ENCODE peak calls at places on chromosomes 6 and 20, in ten cellular contexts. One of them, this sample, is unnamed. For H3K4me1, the result is how much of the 10 kb centered on the place peaks cover.

GRCh38 chr6:36754582-36755434 is 57.2 kb downstream of the RAB44 start:
- DNase-seq in SJSA1: no peak
- DNase-seq in heart right ventricle: no peak
- DNase-seq in GM23338: no peak
- DNase-seq in Peyer's patch: no peak
- DNase-seq in left lung: no peak
- DNase-seq in keratinocyte: no peak
- DNase-seq in HepG2: no peak
- DNase-seq in cardiac muscle cell: no peak
- DNase-seq in ovary: no peak
- DNase-seq in this sample: no peak

GRCh38 chr6:39362487-39362865 is 40.0 kb upstream of the KCNK16 start:
- DNase-seq in left lung: no peak
- DNase-seq in GM23338: peak
- DNase-seq in SJSA1: no peak
- DNase-seq in keratinocyte: no peak
- DNase-seq in ovary: no peak
- DNase-seq in cardiac muscle cell: no peak
- DNase-seq in Peyer's patch: no peak
- DNase-seq in HepG2: no peak
- DNase-seq in heart right ventricle: no peak
- DNase-seq in this sample: no peak

GRCh38 chr6:163779727-163780284 is 365.3 kb downstream of the QKI start:
- DNase-seq in GM23338: no peak
- DNase-seq in heart right ventricle: no peak
- DNase-seq in ovary: no peak
- DNase-seq in HepG2: no peak
- DNase-seq in keratinocyte: no peak
- DNase-seq in cardiac muscle cell: no peak
- DNase-seq in left lung: no peak
- DNase-seq in SJSA1: no peak
- DNase-seq in Peyer's patch: no peak
- DNase-seq in this sample: no peak

GRCh38 chr20:37651932-37652331 is 41.9 kb upstream of the CTNNBL1 start:
- DNase-seq in cardiac muscle cell: peak
- DNase-seq in ovary: no peak
- DNase-seq in GM23338: peak
- DNase-seq in SJSA1: peak
- DNase-seq in left lung: peak
- DNase-seq in Peyer's patch: no peak
- DNase-seq in HepG2: peak
- DNase-seq in heart right ventricle: peak
- DNase-seq in keratinocyte: no peak
- DNase-seq in this sample: peak

GRCh38 chr6:131387706-131388455 is 185.1 kb upstream of the ARG1 start:
- DNase-seq in left lung: no peak
- DNase-seq in ovary: no peak
- DNase-seq in cardiac muscle cell: no peak
- DNase-seq in heart right ventricle: no peak
- DNase-seq in Peyer's patch: no peak
- DNase-seq in keratinocyte: no peak
- DNase-seq in GM23338: no peak
- DNase-seq in HepG2: no peak
- DNase-seq in SJSA1: no peak
- DNase-seq in this sample: no peak

GRCh38 chr6:70520575-70520974 is 46.2 kb upstream of the SDHAF4 start:
- DNase-seq in HepG2: peak
- DNase-seq in Peyer's patch: no peak
- DNase-seq in cardiac muscle cell: no peak
- DNase-seq in SJSA1: no peak
- DNase-seq in GM23338: no peak
- DNase-seq in left lung: no peak
- DNase-seq in ovary: no peak
- DNase-seq in keratinocyte: no peak
- DNase-seq in heart right ventricle: no peak
- DNase-seq in this sample: no peak

GRCh38 chr6:3749991-3750323 is 1.6 kb downstream of the PXDC1 start:
- DNase-seq in HepG2: peak
- DNase-seq in ovary: peak
- DNase-seq in SJSA1: no peak
- DNase-seq in GM23338: no peak
- DNase-seq in Peyer's patch: no peak
- DNase-seq in cardiac muscle cell: no peak
- DNase-seq in heart right ventricle: peak
- DNase-seq in keratinocyte: no peak
- DNase-seq in left lung: peak
- DNase-seq in this sample: no peak

GRCh38 chr6:76230711-76231110 is 158.2 kb upstream of the IMPG1 start:
- DNase-seq in GM23338: peak
- DNase-seq in heart right ventricle: no peak
- DNase-seq in SJSA1: no peak
- DNase-seq in ovary: no peak
- DNase-seq in Peyer's patch: no peak
- DNase-seq in keratinocyte: no peak
- DNase-seq in left lung: no peak
- DNase-seq in HepG2: peak
- DNase-seq in cardiac muscle cell: no peak
- DNase-seq in this sample: peak

GRCh38 chr20:20525756-20526155 is 157.9 kb downstream of the INSM1 start:
- DNase-seq in SJSA1: no peak
- DNase-seq in Peyer's patch: no peak
- DNase-seq in heart right ventricle: no peak
- DNase-seq in ovary: no peak
- DNase-seq in left lung: no peak
- DNase-seq in GM23338: no peak
- DNase-seq in cardiac muscle cell: no peak
- DNase-seq in HepG2: no peak
- DNase-seq in keratinocyte: no peak
- DNase-seq in this sample: no peak

GRCh38 chr6:110625883-110626282 is 149.5 kb upstream of the SLC22A16 start:
- DNase-seq in heart right ventricle: no peak
- DNase-seq in Peyer's patch: no peak
- DNase-seq in HepG2: no peak
- DNase-seq in GM23338: no peak
- DNase-seq in cardiac muscle cell: no peak
- DNase-seq in ovary: no peak
- DNase-seq in keratinocyte: no peak
- DNase-seq in left lung: no peak
- DNase-seq in SJSA1: no peak
- DNase-seq in this sample: no peak

GRCh38 chr6:124131259-124131658 is 327.6 kb downstream of the NKAIN2 start:
- DNase-seq in ovary: no peak
- DNase-seq in Peyer's patch: no peak
- DNase-seq in GM23338: no peak
- DNase-seq in heart right ventricle: no peak
- DNase-seq in left lung: no peak
- DNase-seq in HepG2: peak
- DNase-seq in keratinocyte: no peak
- DNase-seq in SJSA1: no peak
- DNase-seq in cardiac muscle cell: no peak
- DNase-seq in this sample: no peak

GRCh38 chr6:119255492-119255891 is 94.1 kb downstream of the MAN1A1 start:
- DNase-seq in ovary: no peak
- DNase-seq in GM23338: no peak
- DNase-seq in SJSA1: no peak
- DNase-seq in Peyer's patch: no peak
- DNase-seq in keratinocyte: no peak
- DNase-seq in heart right ventricle: no peak
- DNase-seq in cardiac muscle cell: no peak
- DNase-seq in HepG2: no peak
- DNase-seq in left lung: no peak
- DNase-seq in this sample: no peak

GRCh38 chr6:160831751-160832150 is 129.7 kb downstream of the PLG start:
- DNase-seq in keratinocyte: no peak
- DNase-seq in cardiac muscle cell: no peak
- DNase-seq in ovary: no peak
- DNase-seq in left lung: no peak
- DNase-seq in SJSA1: no peak
- DNase-seq in HepG2: peak
- DNase-seq in Peyer's patch: no peak
- DNase-seq in heart right ventricle: no peak
- DNase-seq in GM23338: peak
- DNase-seq in this sample: no peak

GRCh38 chr6:57313711-57314471 is 3.5 kb upstream of the PRIM2 start:
- DNase-seq in HepG2: no peak
- DNase-seq in GM23338: no peak
- DNase-seq in ovary: no peak
- DNase-seq in SJSA1: peak
- DNase-seq in left lung: no peak
- DNase-seq in cardiac muscle cell: no peak
- DNase-seq in heart right ventricle: no peak
- DNase-seq in keratinocyte: peak
- DNase-seq in Peyer's patch: no peak
- DNase-seq in this sample: no peak

GRCh38 chr6:45703041-45703739 is 312.5 kb downstream of the CLIC5 start:
- DNase-seq in HepG2: no peak
- DNase-seq in cardiac muscle cell: no peak
- DNase-seq in keratinocyte: no peak
- DNase-seq in SJSA1: no peak
- DNase-seq in GM23338: no peak
- DNase-seq in left lung: no peak
- DNase-seq in heart right ventricle: no peak
- DNase-seq in ovary: no peak
- DNase-seq in Peyer's patch: no peak
- DNase-seq in this sample: no peak

GRCh38 chr6:16739329-16739801 is 21.9 kb downstream of the ATXN1 start:
- DNase-seq in SJSA1: no peak
- DNase-seq in GM23338: peak
- DNase-seq in heart right ventricle: no peak
- DNase-seq in Peyer's patch: no peak
- DNase-seq in cardiac muscle cell: no peak
- DNase-seq in HepG2: peak
- DNase-seq in left lung: no peak
- DNase-seq in ovary: no peak
- DNase-seq in keratinocyte: peak
- DNase-seq in this sample: no peak

GRCh38 chr6:135753196-135753595 is 98.3 kb upstream of the PDE7B start:
- DNase-seq in HepG2: no peak
- DNase-seq in SJSA1: no peak
- DNase-seq in keratinocyte: no peak
- DNase-seq in ovary: no peak
- DNase-seq in GM23338: no peak
- DNase-seq in Peyer's patch: no peak
- DNase-seq in heart right ventricle: no peak
- DNase-seq in left lung: no peak
- DNase-seq in cardiac muscle cell: no peak
- DNase-seq in this sample: no peak

GRCh38 chr6:135748189-135748588 is 103.3 kb upstream of the PDE7B start:
- DNase-seq in HepG2: no peak
- DNase-seq in ovary: no peak
- DNase-seq in cardiac muscle cell: no peak
- DNase-seq in Peyer's patch: no peak
- DNase-seq in left lung: no peak
- DNase-seq in keratinocyte: no peak
- DNase-seq in SJSA1: no peak
- DNase-seq in GM23338: no peak
- DNase-seq in heart right ventricle: no peak
- DNase-seq in this sample: no peak

DNA sequence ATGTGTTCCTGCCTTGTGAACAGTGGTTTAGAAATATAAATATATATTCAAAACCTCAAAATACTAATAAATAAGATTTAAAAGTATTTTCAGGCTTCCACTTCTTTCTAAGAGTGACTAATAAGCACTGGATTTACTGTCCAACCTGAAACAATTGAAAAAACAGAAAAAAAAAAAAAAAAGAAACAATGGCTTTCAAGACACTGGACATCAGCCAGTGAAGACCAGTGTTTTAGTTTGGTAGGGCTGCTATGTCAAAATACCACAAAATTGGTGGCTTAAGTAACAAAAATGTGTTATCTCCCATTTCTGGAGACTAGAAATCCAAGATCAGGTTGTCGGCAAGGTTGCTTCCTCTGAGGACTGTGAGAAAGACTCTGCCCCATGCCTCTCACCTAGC is 101.4 kb upstream of the PDE7B start:
- DNase-seq in heart right ventricle: no peak
- DNase-seq in GM23338: no peak
- DNase-seq in keratinocyte: no peak
- DNase-seq in Peyer's patch: no peak
- DNase-seq in SJSA1: no peak
- DNase-seq in left lung: no peak
- DNase-seq in cardiac muscle cell: no peak
- DNase-seq in HepG2: no peak
- DNase-seq in ovary: no peak
- DNase-seq in this sample: no peak
- H3K4me1 ChIP-seq in heart right ventricle: under half
- H3K4me1 ChIP-seq in GM23338: under half
- H3K4me1 ChIP-seq in keratinocyte: under half
- H3K4me1 ChIP-seq in Peyer's patch: under half
- H3K4me1 ChIP-seq in SJSA1: under half
- H3K4me1 ChIP-seq in left lung: under half
- H3K4me1 ChIP-seq in cardiac muscle cell: under half
- H3K4me1 ChIP-seq in HepG2: under half
- H3K4me1 ChIP-seq in ovary: under half
- H3K4me1 ChIP-seq in this sample: under half

GRCh38 chr6:34319471-34319885 is 70.7 kb upstream of the SMIM29 start:
- DNase-seq in keratinocyte: no peak
- DNase-seq in Peyer's patch: no peak
- DNase-seq in SJSA1: no peak
- DNase-seq in cardiac muscle cell: no peak
- DNase-seq in HepG2: peak
- DNase-seq in left lung: no peak
- DNase-seq in GM23338: no peak
- DNase-seq in heart right ventricle: no peak
- DNase-seq in ovary: no peak
- DNase-seq in this sample: no peak
- H3K27ac ChIP-seq in keratinocyte: no peak
- H3K27ac ChIP-seq in Peyer's patch: peak
- H3K27ac ChIP-seq in SJSA1: no peak
- H3K27ac ChIP-seq in cardiac muscle cell: peak
- H3K27ac ChIP-seq in HepG2: no peak
- H3K27ac ChIP-seq in left lung: no peak
- H3K27ac ChIP-seq in GM23338: no peak
- H3K27ac ChIP-seq in heart right ventricle: peak
- H3K27ac ChIP-seq in ovary: no peak
- H3K27ac ChIP-seq in this sample: no peak

GRCh38 chr6:138546733-138547185 is 47.5 kb upstream of the NHSL1 start:
- DNase-seq in Peyer's patch: no peak
- DNase-seq in cardiac muscle cell: no peak
- DNase-seq in left lung: no peak
- DNase-seq in HepG2: peak
- DNase-seq in keratinocyte: peak
- DNase-seq in ovary: no peak
- DNase-seq in SJSA1: peak
- DNase-seq in heart right ventricle: no peak
- DNase-seq in GM23338: no peak
- DNase-seq in this sample: no peak
- H3K4me1 ChIP-seq in Peyer's patch: under half
- H3K4me1 ChIP-seq in cardiac muscle cell: under half
- H3K4me1 ChIP-seq in left lung: under half
- H3K4me1 ChIP-seq in HepG2: half or more
- H3K4me1 ChIP-seq in keratinocyte: under half
- H3K4me1 ChIP-seq in ovary: under half
- H3K4me1 ChIP-seq in SJSA1: under half
- H3K4me1 ChIP-seq in heart right ventricle: under half
- H3K4me1 ChIP-seq in GM23338: under half
- H3K4me1 ChIP-seq in this sample: under half

DNA sequence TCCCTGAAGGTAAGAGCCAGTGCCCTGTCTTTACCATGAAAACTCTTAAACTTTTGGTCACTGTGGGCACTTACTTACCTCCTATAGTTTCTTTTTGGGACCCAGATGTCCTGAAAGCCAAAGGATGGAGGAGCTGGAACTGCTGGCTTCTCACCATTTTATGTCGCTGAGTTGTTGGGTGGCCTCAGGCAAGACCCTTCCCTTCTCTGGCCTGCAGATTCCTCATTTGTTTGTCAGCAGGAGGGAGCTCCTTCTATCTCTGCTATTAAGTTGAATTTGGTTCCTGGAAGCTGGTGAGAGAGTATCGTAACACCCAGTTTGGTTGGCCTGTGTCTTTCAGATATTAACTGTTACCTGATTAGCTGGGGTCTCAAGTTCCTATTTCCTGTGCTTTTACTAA is 68.2 kb upstream of the MYL9 start:
- DNase-seq in ovary: no peak
- DNase-seq in keratinocyte: no peak
- DNase-seq in HepG2: no peak
- DNase-seq in SJSA1: no peak
- DNase-seq in left lung: no peak
- DNase-seq in heart right ventricle: no peak
- DNase-seq in cardiac muscle cell: no peak
- DNase-seq in Peyer's patch: no peak
- DNase-seq in GM23338: no peak
- DNase-seq in this sample: no peak
- H3K27ac ChIP-seq in ovary: no peak
- H3K27ac ChIP-seq in keratinocyte: peak
- H3K27ac ChIP-seq in HepG2: peak
- H3K27ac ChIP-seq in SJSA1: peak
- H3K27ac ChIP-seq in left lung: peak
- H3K27ac ChIP-seq in heart right ventricle: peak
- H3K27ac ChIP-seq in cardiac muscle cell: no peak
- H3K27ac ChIP-seq in Peyer's patch: peak
- H3K27ac ChIP-seq in GM23338: peak
- H3K27ac ChIP-seq in this sample: no peak

This sample was measured in iPS DF 6.9.